ENCODE peak calls at places on chromosomes 6 and 20, in ten cellular contexts. X is neuronal stem cell, Z is left ventricle myocardium inferior, C is IMR-90, M is neural progenitor cell, I is hepatocyte, T is psoas muscle, G is HAP-1, D is H1, R is lower lobe of right lung. V is an unnamed sample.

GRCh38 chr20:63520939-63521601 is 505 bp downstream of the PPDPF start:
- DNase-seq in X (peak; percentile 70), Z (peak; percentile 67), C (peak; percentile 53), M (peak; percentile 91), I (peak; percentile 93), T (peak; percentile 66), G (peak; percentile 79), D (no peak), R (peak; percentile 87), V (peak; percentile 54)

GRCh38 chr6:65671922-65672321 is 35.1 kb downstream of the EYS start:
- DNase-seq in X (no peak), Z (no peak), C (no peak), M (no peak), I (peak; percentile 13), T (no peak), G (no peak), D (no peak), R (no peak), V (no peak)

GRCh38 chr6:36079596-36079995 is 50.7 kb upstream of the MAPK13 start:
- DNase-seq in X (no peak), Z (no peak), C (no peak), M (no peak), I (no peak), T (no peak), G (no peak), D (no peak), R (no peak), V (no peak)

GRCh38 chr20:46652699-46653098 is 1.4 kb upstream of the SLC13A3 start:
- DNase-seq in X (no peak), Z (no peak), C (peak; percentile 37), M (no peak), I (no peak), T (no peak), G (no peak), D (no peak), R (no peak), V (no peak)

GRCh38 chr20:61345656-61346055 is 93.6 kb downstream of the CDH4 start:
- DNase-seq in X (no peak), Z (no peak), C (no peak), M (peak; percentile 27), I (no peak), T (no peak), G (no peak), D (no peak), R (no peak), V (no peak)

GRCh38 chr6:130223508-130223907 is 757 bp upstream of the SAMD3 start:
- DNase-seq in X (no peak), Z (no peak), C (no peak), M (no peak), I (no peak), T (no peak), G (no peak), D (no peak), R (no peak), V (peak; percentile 70)

GRCh38 chr6:140541288-140541687 is 1166.8 kb upstream of the CITED2 start:
- DNase-seq in X (no peak), Z (no peak), C (no peak), M (no peak), I (no peak), T (no peak), G (peak; percentile 11), D (no peak), R (no peak), V (no peak)

GRCh38 chr6:30037182-30037788 is 23.8 kb upstream of the POLR1H start:
- DNase-seq in X (no peak), Z (no peak), C (peak; percentile 17), M (peak; percentile 30), I (peak; percentile 21), T (no peak), G (no peak), D (no peak), R (no peak), V (no peak)

GRCh38 chr6:147621280-147621679 is 112.8 kb downstream of the SAMD5 start:
- DNase-seq in X (no peak), Z (no peak), C (peak; percentile 87), M (no peak), I (peak; percentile 35), T (peak; percentile 14), G (no peak), D (no peak), R (no peak), V (no peak)

GRCh38 chr6:19873031-19873430 is 35.9 kb downstream of the ID4 start:
- DNase-seq in X (no peak), Z (no peak), C (no peak), M (peak; percentile 33), I (no peak), T (no peak), G (peak; percentile 21), D (no peak), R (no peak), V (no peak)

GRCh38 chr6:7505196-7505699 is 36.2 kb upstream of the DSP start:
- DNase-seq in X (peak; percentile 9), Z (no peak), C (peak; percentile 85), M (peak; percentile 28), I (peak; percentile 88), T (no peak), G (no peak), D (peak; percentile 82), R (no peak), V (no peak)

GRCh38 chr20:50339196-50339901 is 148.7 kb downstream of the CEBPB start:
- DNase-seq in X (no peak), Z (no peak), C (peak; percentile 69), M (peak; percentile 29), I (no peak), T (no peak), G (no peak), D (no peak), R (no peak), V (no peak)

GRCh38 chr6:93351222-93351621 is 68.1 kb downstream of the EPHA7 start:
- DNase-seq in X (no peak), Z (no peak), C (no peak), M (no peak), I (no peak), T (no peak), G (no peak), D (no peak), R (no peak), V (no peak)

GRCh38 chr6:27177454-27178000 is 70.0 kb upstream of the PRSS16 start:
- DNase-seq in X (peak; percentile 87), Z (peak; percentile 64), C (peak; percentile 83), M (peak; percentile 95), I (peak; percentile 92), T (peak; percentile 76), G (peak; percentile 83), D (no peak), R (peak; percentile 86), V (peak; percentile 80)

GRCh38 chr6:30136570-30137286 is 788 bp downstream of the TRIM40 start:
- DNase-seq in X (no peak), Z (no peak), C (no peak), M (no peak), I (no peak), T (no peak), G (no peak), D (no peak), R (no peak), V (no peak)

GRCh38 chr6:142378138-142378875 is 76.5 kb downstream of the ADGRG6 start:
- DNase-seq in X (no peak), Z (no peak), C (peak; percentile 89), M (no peak), I (peak; percentile 40), T (no peak), G (peak; percentile 37), D (no peak), R (no peak), V (no peak)
- H3K4me1 ChIP-seq in X (peaks cover 7% of the 10 kb centered on the region), Z (peaks cover 38% of the 10 kb centered on the region), C (peaks cover 14% of the 10 kb centered on the region), M (peaks cover 5% of the 10 kb centered on the region), I (peaks cover 53% of the 10 kb centered on the region), T (no peaks in the 10 kb centered on the region), G (peaks cover 13% of the 10 kb centered on the region), D (no peaks in the 10 kb centered on the region), R (peaks cover 39% of the 10 kb centered on the region), V (no peaks in the 10 kb centered on the region)

DNA sequence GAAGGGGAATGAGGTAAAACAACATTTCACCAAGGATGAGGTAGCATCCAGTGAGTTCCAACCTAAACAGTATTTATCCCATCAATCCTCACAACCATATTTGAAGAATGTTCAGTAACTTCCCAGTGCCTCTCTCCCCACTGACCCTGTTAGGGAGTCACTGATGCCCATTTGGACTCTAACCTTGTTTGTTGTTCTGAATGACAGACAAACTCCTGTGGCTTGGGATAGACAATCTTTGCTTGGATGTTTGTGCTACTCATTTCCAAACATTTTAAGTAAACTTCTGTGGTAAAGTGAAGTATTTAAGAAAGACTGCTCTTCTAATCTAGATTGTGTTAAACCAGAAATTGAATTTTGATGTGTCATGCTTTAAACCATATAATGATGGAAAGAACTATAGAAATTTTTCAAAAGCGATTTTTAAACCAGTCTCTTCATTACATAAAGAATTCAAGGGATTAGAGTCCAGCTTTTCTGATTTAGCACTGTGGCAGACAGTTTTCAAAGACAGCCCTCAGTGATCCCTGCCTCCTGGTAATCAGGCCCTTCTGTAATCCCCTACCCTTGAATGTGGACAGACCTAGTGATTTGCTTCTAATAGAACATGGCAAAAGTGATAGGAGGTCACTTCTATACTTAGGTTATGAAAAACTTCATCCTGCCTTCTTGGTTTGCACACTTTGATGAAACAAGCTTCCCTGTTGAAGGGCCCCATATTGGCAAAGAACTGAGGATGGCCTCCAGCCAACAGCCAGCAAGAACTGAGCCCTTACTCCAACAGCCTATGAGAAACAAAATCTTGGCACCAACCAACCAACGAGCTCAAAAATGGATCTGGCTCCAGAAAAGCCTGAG is 191.6 kb downstream of the DST start:
- DNase-seq in X (no peak), Z (peak; percentile 84), C (peak; percentile 69), M (no peak), I (peak; percentile 13), T (peak; percentile 29), G (no peak), D (no peak), R (no peak), V (no peak)
- H3K4me1 ChIP-seq in X (no peaks in the 10 kb centered on the region), Z (peaks cover 41% of the 10 kb centered on the region), C (peaks cover 5% of the 10 kb centered on the region), M (no peaks in the 10 kb centered on the region), I (peaks cover 14% of the 10 kb centered on the region), T (no peaks in the 10 kb centered on the region), G (no peaks in the 10 kb centered on the region), D (no peaks in the 10 kb centered on the region), R (no peaks in the 10 kb centered on the region), V (no peaks in the 10 kb centered on the region)

GRCh38 chr20:3010985-3011723 is 32.3 kb upstream of the GNRH2 start:
- DNase-seq in X (no peak), Z (no peak), C (peak; percentile 61), M (no peak), I (no peak), T (no peak), G (no peak), D (no peak), R (no peak), V (no peak)
- H3K4me1 ChIP-seq in X (no peaks in the 10 kb centered on the region), Z (no peaks in the 10 kb centered on the region), C (peaks cover 8% of the 10 kb centered on the region), M (no peaks in the 10 kb centered on the region), I (peaks cover 10% of the 10 kb centered on the region), T (no peaks in the 10 kb centered on the region), G (no peaks in the 10 kb centered on the region), D (no peaks in the 10 kb centered on the region), R (no peaks in the 10 kb centered on the region), V (no peaks in the 10 kb centered on the region)

DNA sequence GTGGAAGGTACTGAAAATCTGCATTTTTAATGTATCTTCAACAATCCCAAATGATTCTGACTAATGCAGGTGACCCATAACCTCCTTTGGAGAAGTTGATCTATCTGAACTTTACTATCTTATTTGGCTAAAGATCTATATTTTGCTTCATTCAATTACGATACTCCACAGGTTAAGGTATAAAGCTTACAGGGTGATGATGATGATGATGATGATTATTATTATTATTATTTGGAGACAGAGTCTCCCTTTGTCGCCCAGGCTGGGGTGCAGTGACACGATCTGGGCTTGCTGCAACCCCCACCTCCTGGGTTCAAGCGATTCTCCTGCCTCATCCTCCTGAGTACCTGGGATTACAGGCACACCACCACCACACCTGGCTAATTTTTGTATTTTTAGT is 13.1 kb downstream of the TOP1 start:
- DNase-seq in X (no peak), Z (no peak), C (no peak), M (no peak), I (no peak), T (no peak), G (no peak), D (no peak), R (no peak), V (no peak)
- H3K4me1 ChIP-seq in X (peaks cover 8% of the 10 kb centered on the region), Z (peaks cover 90% of the 10 kb centered on the region), C (peaks cover 9% of the 10 kb centered on the region), M (peaks cover 65% of the 10 kb centered on the region), I (peaks cover 26% of the 10 kb centered on the region), T (peaks cover 42% of the 10 kb centered on the region), G (no peaks in the 10 kb centered on the region), D (no peaks in the 10 kb centered on the region), R (peaks cover 34% of the 10 kb centered on the region), V (peaks cover 74% of the 10 kb centered on the region)

V was measured in CD8-positive, alpha-beta memory T cell.